ENCODE peak calls at places on chromosomes 12 and 14, in five cellular contexts. One of them, this sample, is unnamed.
A peak's percentile ranks its signal among the peaks of the same experiment; 100 is the strongest.

GRCh38 chr12:9793774-9794395 is 33.2 kb upstream of the CD69 start:
- DNase-seq in upper lobe of left lung: no peak
- DNase-seq in dorsolateral prefrontal cortex: no peak
- DNase-seq in psoas muscle: no peak
- DNase-seq in activated T-cell treated with anti-CD3 and anti-CD28 coated beads, Interleukin-2, amount 50 U/mL, for 72 hours: no peak
- DNase-seq in this sample: no peak

GRCh38 chr12:116434155-116435065 is 124.8 kb upstream of the MAP1LC3B2 start:
- DNase-seq in upper lobe of left lung: peak; percentile 85
- DNase-seq in dorsolateral prefrontal cortex: no peak
- DNase-seq in psoas muscle: peak; percentile 88
- DNase-seq in activated T-cell treated with anti-CD3 and anti-CD28 coated beads, Interleukin-2, amount 50 U/mL, for 72 hours: no peak
- DNase-seq in this sample: peak; percentile 91

GRCh38 chr14:92686763-92687427 is 61.5 kb downstream of the LGMN start:
- DNase-seq in upper lobe of left lung: peak; percentile 97
- DNase-seq in dorsolateral prefrontal cortex: peak; percentile 92
- DNase-seq in psoas muscle: peak; percentile 80
- DNase-seq in activated T-cell treated with anti-CD3 and anti-CD28 coated beads, Interleukin-2, amount 50 U/mL, for 72 hours: peak; percentile 50
- DNase-seq in this sample: peak; percentile 84

GRCh38 chr14:96307434-96307833 is 51.4 kb downstream of the BDKRB1 start:
- DNase-seq in upper lobe of left lung: no peak
- DNase-seq in dorsolateral prefrontal cortex: no peak
- DNase-seq in psoas muscle: no peak
- DNase-seq in activated T-cell treated with anti-CD3 and anti-CD28 coated beads, Interleukin-2, amount 50 U/mL, for 72 hours: no peak
- DNase-seq in this sample: no peak

GRCh38 chr14:104750658-104751057 is 2.3 kb upstream of the SIVA1 start:
- DNase-seq in upper lobe of left lung: no peak
- DNase-seq in dorsolateral prefrontal cortex: no peak
- DNase-seq in psoas muscle: peak; percentile 32
- DNase-seq in activated T-cell treated with anti-CD3 and anti-CD28 coated beads, Interleukin-2, amount 50 U/mL, for 72 hours: no peak
- DNase-seq in this sample: no peak

GRCh38 chr12:26121841-26122680 is 2.8 kb downstream of the BHLHE41 start:
- DNase-seq in upper lobe of left lung: peak; percentile 92
- DNase-seq in dorsolateral prefrontal cortex: peak; percentile 52
- DNase-seq in psoas muscle: peak; percentile 66
- DNase-seq in activated T-cell treated with anti-CD3 and anti-CD28 coated beads, Interleukin-2, amount 50 U/mL, for 72 hours: peak; percentile 53
- DNase-seq in this sample: no peak

GRCh38 chr12:57520008-57520726 is at the start of gene DDIT3:
- DNase-seq in upper lobe of left lung: peak; percentile 99
- DNase-seq in dorsolateral prefrontal cortex: peak; percentile 99
- DNase-seq in psoas muscle: peak; percentile 100
- DNase-seq in activated T-cell treated with anti-CD3 and anti-CD28 coated beads, Interleukin-2, amount 50 U/mL, for 72 hours: peak; percentile 100
- DNase-seq in this sample: peak; percentile 99

GRCh38 chr12:48184549-48184922 is 1.1 kb downstream of the CCDC184 start:
- DNase-seq in upper lobe of left lung: no peak
- DNase-seq in dorsolateral prefrontal cortex: no peak
- DNase-seq in psoas muscle: no peak
- DNase-seq in activated T-cell treated with anti-CD3 and anti-CD28 coated beads, Interleukin-2, amount 50 U/mL, for 72 hours: no peak
- DNase-seq in this sample: no peak

GRCh38 chr12:17296882-17297281 is 690.9 kb upstream of the LMO3 start:
- DNase-seq in upper lobe of left lung: no peak
- DNase-seq in dorsolateral prefrontal cortex: no peak
- DNase-seq in psoas muscle: no peak
- DNase-seq in activated T-cell treated with anti-CD3 and anti-CD28 coated beads, Interleukin-2, amount 50 U/mL, for 72 hours: no peak
- DNase-seq in this sample: no peak

GRCh38 chr14:90575336-90575735 is 178.5 kb downstream of the CALM1 start:
- DNase-seq in upper lobe of left lung: no peak
- DNase-seq in dorsolateral prefrontal cortex: peak; percentile 28
- DNase-seq in psoas muscle: peak; percentile 28
- DNase-seq in activated T-cell treated with anti-CD3 and anti-CD28 coated beads, Interleukin-2, amount 50 U/mL, for 72 hours: no peak
- DNase-seq in this sample: no peak

GRCh38 chr12:132866251-132866828 is 21.1 kb downstream of the CHFR start:
- DNase-seq in upper lobe of left lung: no peak
- DNase-seq in dorsolateral prefrontal cortex: no peak
- DNase-seq in psoas muscle: no peak
- DNase-seq in activated T-cell treated with anti-CD3 and anti-CD28 coated beads, Interleukin-2, amount 50 U/mL, for 72 hours: no peak
- DNase-seq in this sample: no peak

GRCh38 chr12:112891093-112892024 is 15.4 kb upstream of the OAS1 start:
- DNase-seq in upper lobe of left lung: no peak
- DNase-seq in dorsolateral prefrontal cortex: no peak
- DNase-seq in psoas muscle: no peak
- DNase-seq in activated T-cell treated with anti-CD3 and anti-CD28 coated beads, Interleukin-2, amount 50 U/mL, for 72 hours: no peak
- DNase-seq in this sample: no peak

GRCh38 chr12:71297930-71298329 is 140.1 kb upstream of the TSPAN8 start:
- DNase-seq in upper lobe of left lung: no peak
- DNase-seq in dorsolateral prefrontal cortex: no peak
- DNase-seq in psoas muscle: no peak
- DNase-seq in activated T-cell treated with anti-CD3 and anti-CD28 coated beads, Interleukin-2, amount 50 U/mL, for 72 hours: no peak
- DNase-seq in this sample: no peak

GRCh38 chr12:120367924-120368788 is 808 bp downstream of the MSI1 start:
- DNase-seq in upper lobe of left lung: peak; percentile 77
- DNase-seq in dorsolateral prefrontal cortex: no peak
- DNase-seq in psoas muscle: no peak
- DNase-seq in activated T-cell treated with anti-CD3 and anti-CD28 coated beads, Interleukin-2, amount 50 U/mL, for 72 hours: peak; percentile 51
- DNase-seq in this sample: peak; percentile 39

GRCh38 chr12:6605425-6606330 is 1.5 kb downstream of the CHD4 start:
- DNase-seq in upper lobe of left lung: no peak
- DNase-seq in dorsolateral prefrontal cortex: peak; percentile 62
- DNase-seq in psoas muscle: peak; percentile 52
- DNase-seq in activated T-cell treated with anti-CD3 and anti-CD28 coated beads, Interleukin-2, amount 50 U/mL, for 72 hours: peak; percentile 52
- DNase-seq in this sample: peak; percentile 37

GRCh38 chr12:64390275-64390851 is at the start of gene C12orf56:
- DNase-seq in upper lobe of left lung: peak; percentile 85
- DNase-seq in dorsolateral prefrontal cortex: no peak
- DNase-seq in psoas muscle: no peak
- DNase-seq in activated T-cell treated with anti-CD3 and anti-CD28 coated beads, Interleukin-2, amount 50 U/mL, for 72 hours: peak; percentile 24
- DNase-seq in this sample: peak; percentile 23

GRCh38 chr14:72801381-72801812 is 92.5 kb downstream of the DPF3 start:
- DNase-seq in upper lobe of left lung: no peak
- DNase-seq in dorsolateral prefrontal cortex: no peak
- DNase-seq in psoas muscle: no peak
- DNase-seq in activated T-cell treated with anti-CD3 and anti-CD28 coated beads, Interleukin-2, amount 50 U/mL, for 72 hours: peak; percentile 22
- DNase-seq in this sample: peak; percentile 92

GRCh38 chr14:61219673-61220072 is 61.5 kb downstream of the TMEM30B start:
- DNase-seq in upper lobe of left lung: no peak
- DNase-seq in dorsolateral prefrontal cortex: no peak
- DNase-seq in psoas muscle: no peak
- DNase-seq in activated T-cell treated with anti-CD3 and anti-CD28 coated beads, Interleukin-2, amount 50 U/mL, for 72 hours: no peak
- DNase-seq in this sample: no peak

GRCh38 chr12:57377103-57377840 is 53.6 kb downstream of the R3HDM2 start:
- DNase-seq in upper lobe of left lung: no peak
- DNase-seq in dorsolateral prefrontal cortex: no peak
- DNase-seq in psoas muscle: no peak
- DNase-seq in activated T-cell treated with anti-CD3 and anti-CD28 coated beads, Interleukin-2, amount 50 U/mL, for 72 hours: no peak
- DNase-seq in this sample: no peak

GRCh38 chr14:45089813-45090212 is 5.9 kb downstream of the PRPF39 start:
- DNase-seq in upper lobe of left lung: no peak
- DNase-seq in dorsolateral prefrontal cortex: no peak
- DNase-seq in psoas muscle: no peak
- DNase-seq in activated T-cell treated with anti-CD3 and anti-CD28 coated beads, Interleukin-2, amount 50 U/mL, for 72 hours: peak; percentile 32
- DNase-seq in this sample: peak; percentile 15

GRCh38 chr14:75915063-75915462 is 66.7 kb downstream of the TGFB3 start:
- DNase-seq in upper lobe of left lung: no peak
- DNase-seq in dorsolateral prefrontal cortex: no peak
- DNase-seq in psoas muscle: no peak
- DNase-seq in activated T-cell treated with anti-CD3 and anti-CD28 coated beads, Interleukin-2, amount 50 U/mL, for 72 hours: no peak
- DNase-seq in this sample: no peak

GRCh38 chr14:106622200-106622745 is 1095.9 kb downstream of the TMEM121 start:
- DNase-seq in upper lobe of left lung: no peak
- DNase-seq in dorsolateral prefrontal cortex: no peak
- DNase-seq in psoas muscle: no peak
- DNase-seq in activated T-cell treated with anti-CD3 and anti-CD28 coated beads, Interleukin-2, amount 50 U/mL, for 72 hours: no peak
- DNase-seq in this sample: no peak

GRCh38 chr12:7190268-7191055 is 976 bp downstream of the PEX5 start:
- DNase-seq in upper lobe of left lung: peak; percentile 80
- DNase-seq in dorsolateral prefrontal cortex: no peak
- DNase-seq in psoas muscle: peak; percentile 68
- DNase-seq in activated T-cell treated with anti-CD3 and anti-CD28 coated beads, Interleukin-2, amount 50 U/mL, for 72 hours: peak; percentile 23
- DNase-seq in this sample: peak; percentile 19

GRCh38 chr12:83850531-83850930 is 1062.1 kb downstream of the SLC6A15 start:
- DNase-seq in upper lobe of left lung: no peak
- DNase-seq in dorsolateral prefrontal cortex: no peak
- DNase-seq in psoas muscle: no peak
- DNase-seq in activated T-cell treated with anti-CD3 and anti-CD28 coated beads, Interleukin-2, amount 50 U/mL, for 72 hours: no peak
- DNase-seq in this sample: no peak

GRCh38 chr12:11741434-11742092 is 92.1 kb downstream of the ETV6 start:
- DNase-seq in upper lobe of left lung: no peak
- DNase-seq in dorsolateral prefrontal cortex: no peak
- DNase-seq in psoas muscle: no peak
- DNase-seq in activated T-cell treated with anti-CD3 and anti-CD28 coated beads, Interleukin-2, amount 50 U/mL, for 72 hours: no peak
- DNase-seq in this sample: no peak

GRCh38 chr14:69107407-69108003 is 45.4 kb downstream of the DCAF5 start:
- DNase-seq in upper lobe of left lung: no peak
- DNase-seq in dorsolateral prefrontal cortex: no peak
- DNase-seq in psoas muscle: no peak
- DNase-seq in activated T-cell treated with anti-CD3 and anti-CD28 coated beads, Interleukin-2, amount 50 U/mL, for 72 hours: peak; percentile 30
- DNase-seq in this sample: peak; percentile 69

GRCh38 chr14:61562321-61563161 is 132.8 kb upstream of the HIF1A start:
- DNase-seq in upper lobe of left lung: no peak
- DNase-seq in dorsolateral prefrontal cortex: no peak
- DNase-seq in psoas muscle: no peak
- DNase-seq in activated T-cell treated with anti-CD3 and anti-CD28 coated beads, Interleukin-2, amount 50 U/mL, for 72 hours: peak; percentile 71
- DNase-seq in this sample: peak; percentile 99

GRCh38 chr12:27176765-27177164 is 67.3 kb upstream of the STK38L start:
- DNase-seq in upper lobe of left lung: no peak
- DNase-seq in dorsolateral prefrontal cortex: no peak
- DNase-seq in psoas muscle: no peak
- DNase-seq in activated T-cell treated with anti-CD3 and anti-CD28 coated beads, Interleukin-2, amount 50 U/mL, for 72 hours: peak; percentile 58
- DNase-seq in this sample: peak; percentile 38

GRCh38 chr14:38174721-38175120 is 33.0 kb upstream of the SSTR1 start:
- DNase-seq in upper lobe of left lung: no peak
- DNase-seq in dorsolateral prefrontal cortex: no peak
- DNase-seq in psoas muscle: no peak
- DNase-seq in activated T-cell treated with anti-CD3 and anti-CD28 coated beads, Interleukin-2, amount 50 U/mL, for 72 hours: no peak
- DNase-seq in this sample: no peak

GRCh38 chr14:90753456-90754005 is 62.7 kb downstream of the TTC7B start:
- DNase-seq in upper lobe of left lung: no peak
- DNase-seq in dorsolateral prefrontal cortex: no peak
- DNase-seq in psoas muscle: no peak
- DNase-seq in activated T-cell treated with anti-CD3 and anti-CD28 coated beads, Interleukin-2, amount 50 U/mL, for 72 hours: no peak
- DNase-seq in this sample: no peak

GRCh38 chr12:94500831-94501567 is 41.3 kb upstream of the CEP83 start:
- DNase-seq in upper lobe of left lung: no peak
- DNase-seq in dorsolateral prefrontal cortex: no peak
- DNase-seq in psoas muscle: no peak
- DNase-seq in activated T-cell treated with anti-CD3 and anti-CD28 coated beads, Interleukin-2, amount 50 U/mL, for 72 hours: no peak
- DNase-seq in this sample: no peak

GRCh38 chr14:24067133-24068082 is 4.0 kb upstream of the CPNE6 start:
- DNase-seq in upper lobe of left lung: no peak
- DNase-seq in dorsolateral prefrontal cortex: no peak
- DNase-seq in psoas muscle: no peak
- DNase-seq in activated T-cell treated with anti-CD3 and anti-CD28 coated beads, Interleukin-2, amount 50 U/mL, for 72 hours: no peak
- DNase-seq in this sample: no peak

GRCh38 chr12:57719777-57720605 is 18.6 kb downstream of the AGAP2 start:
- DNase-seq in upper lobe of left lung: no peak
- DNase-seq in dorsolateral prefrontal cortex: no peak
- DNase-seq in psoas muscle: no peak
- DNase-seq in activated T-cell treated with anti-CD3 and anti-CD28 coated beads, Interleukin-2, amount 50 U/mL, for 72 hours: no peak
- DNase-seq in this sample: no peak

GRCh38 chr12:13289644-13290285 is 93.2 kb downstream of the EMP1 start:
- DNase-seq in upper lobe of left lung: no peak
- DNase-seq in dorsolateral prefrontal cortex: no peak
- DNase-seq in psoas muscle: peak; percentile 61
- DNase-seq in activated T-cell treated with anti-CD3 and anti-CD28 coated beads, Interleukin-2, amount 50 U/mL, for 72 hours: no peak
- DNase-seq in this sample: no peak

This sample was measured in Daoy.